ENCODE peak calls at places on chromosomes 11 and 22, in six cellular contexts. E is AG04450; X is tibial artery; O is brain microvascular endothelial cell; R is HCT116; S is naive thymus-derived CD4-positive, alpha-beta T cell. J is an unnamed sample.

GRCh38 chr11:69295995-69296889 is 2.3 kb downstream of the MYEOV start:
- DNase-seq in E (peak; percentile 36), X (peak; percentile 84), O (peak; percentile 61), R (no peak), S (no peak), J (no peak)

GRCh38 chr11:61999141-61999975 is 31.9 kb upstream of the FTH1 start:
- DNase-seq in E (no peak), X (no peak), O (no peak), R (no peak), S (no peak), J (no peak)

GRCh38 chr22:45865561-45866397 is 111.2 kb downstream of the WNT7B start:
- DNase-seq in E (no peak), X (no peak), O (no peak), R (no peak), S (no peak), J (no peak)

GRCh38 chr11:129428027-129428426 is 52.4 kb downstream of the BARX2 start:
- DNase-seq in E (no peak), X (no peak), O (no peak), R (no peak), S (no peak), J (no peak)

GRCh38 chr11:102230186-102230585 is 87.1 kb upstream of the BIRC3 start:
- DNase-seq in E (no peak), X (no peak), O (no peak), R (no peak), S (no peak), J (no peak)

GRCh38 chr22:44172370-44173108 is 8.2 kb upstream of the PARVG start:
- DNase-seq in E (no peak), X (peak; percentile 76), O (peak; percentile 6), R (no peak), S (no peak), J (no peak)

GRCh38 chr11:3873712-3874349 is 18.4 kb downstream of the STIM1 start:
- DNase-seq in E (no peak), X (no peak), O (no peak), R (no peak), S (no peak), J (no peak)

GRCh38 chr11:79482800-79483199 is 42.0 kb upstream of the TENM4 start:
- DNase-seq in E (no peak), X (no peak), O (no peak), R (no peak), S (no peak), J (no peak)

GRCh38 chr11:103091441-103091809 is 535 bp downstream of the DCUN1D5 start:
- DNase-seq in E (no peak), X (no peak), O (peak; percentile 37), R (no peak), S (peak; percentile 30), J (no peak)

GRCh38 chr11:119352857-119353260 is 6.4 kb upstream of the MFRP start:
- DNase-seq in E (no peak), X (no peak), O (no peak), R (no peak), S (no peak), J (no peak)

GRCh38 chr11:6233984-6234313 is 487 bp downstream of the FHIP1B start:
- DNase-seq in E (no peak), X (no peak), O (no peak), R (no peak), S (no peak), J (no peak)

GRCh38 chr11:61362542-61362875 is 335 bp downstream of the TMEM138 start:
- DNase-seq in E (no peak), X (no peak), O (peak; percentile 53), R (no peak), S (peak; percentile 53), J (no peak)

GRCh38 chr22:35684270-35684700 is 33.4 kb upstream of the APOL5 start:
- DNase-seq in E (no peak), X (no peak), O (peak; percentile 60), R (no peak), S (no peak), J (no peak)

GRCh38 chr22:38850941-38851849 is 7.4 kb upstream of the NPTXR start:
- DNase-seq in E (peak; percentile 20), X (no peak), O (peak; percentile 44), R (peak; percentile 46), S (no peak), J (peak; percentile 31)

GRCh38 chr11:72072348-72072747 is 8.0 kb downstream of the NUMA1 start:
- DNase-seq in E (peak; percentile 42), X (no peak), O (peak; percentile 72), R (peak; percentile 59), S (no peak), J (peak; percentile 41)

GRCh38 chr22:28674121-28674563 is 5.5 kb downstream of the TTC28 start:
- DNase-seq in E (no peak), X (no peak), O (peak; percentile 18), R (no peak), S (peak; percentile 58), J (peak; percentile 49)

GRCh38 chr11:107018274-107018901 is at the start of gene GUCY1A2:
- DNase-seq in E (no peak), X (no peak), O (no peak), R (no peak), S (no peak), J (no peak)

GRCh38 chr11:67055812-67056211 is 835 bp upstream of the RHOD start:
- DNase-seq in E (no peak), X (no peak), O (no peak), R (no peak), S (no peak), J (no peak)

GRCh38 chr11:115503083-115503885 is 931 bp downstream of the CADM1 start:
- DNase-seq in E (no peak), X (peak; percentile 38), O (no peak), R (no peak), S (no peak), J (no peak)

GRCh38 chr11:34514050-34514449 is 456 bp upstream of the ELF5 start:
- DNase-seq in E (no peak), X (no peak), O (no peak), R (no peak), S (no peak), J (no peak)

GRCh38 chr11:48051217-48051848 is 71.0 kb downstream of the PTPRJ start:
- DNase-seq in E (no peak), X (no peak), O (no peak), R (no peak), S (no peak), J (no peak)

GRCh38 chr11:124301482-124301881 is 12.3 kb downstream of the OR8D1 start:
- DNase-seq in E (no peak), X (no peak), O (no peak), R (no peak), S (no peak), J (no peak)

GRCh38 chr22:21849489-21849888 is 18.0 kb downstream of the MAPK1 start:
- DNase-seq in E (no peak), X (no peak), O (no peak), R (no peak), S (no peak), J (no peak)

GRCh38 chr22:38632528-38632927 is 23.7 kb downstream of the FAM227A start:
- DNase-seq in E (no peak), X (no peak), O (no peak), R (no peak), S (no peak), J (no peak)

GRCh38 chr22:47859891-47860290 is 1097.4 kb downstream of the TBC1D22A start:
- DNase-seq in E (no peak), X (no peak), O (no peak), R (no peak), S (no peak), J (no peak)

GRCh38 chr22:23286296-23286695 is 106.0 kb downstream of the BCR start:
- DNase-seq in E (no peak), X (no peak), O (no peak), R (no peak), S (no peak), J (no peak)

DNA sequence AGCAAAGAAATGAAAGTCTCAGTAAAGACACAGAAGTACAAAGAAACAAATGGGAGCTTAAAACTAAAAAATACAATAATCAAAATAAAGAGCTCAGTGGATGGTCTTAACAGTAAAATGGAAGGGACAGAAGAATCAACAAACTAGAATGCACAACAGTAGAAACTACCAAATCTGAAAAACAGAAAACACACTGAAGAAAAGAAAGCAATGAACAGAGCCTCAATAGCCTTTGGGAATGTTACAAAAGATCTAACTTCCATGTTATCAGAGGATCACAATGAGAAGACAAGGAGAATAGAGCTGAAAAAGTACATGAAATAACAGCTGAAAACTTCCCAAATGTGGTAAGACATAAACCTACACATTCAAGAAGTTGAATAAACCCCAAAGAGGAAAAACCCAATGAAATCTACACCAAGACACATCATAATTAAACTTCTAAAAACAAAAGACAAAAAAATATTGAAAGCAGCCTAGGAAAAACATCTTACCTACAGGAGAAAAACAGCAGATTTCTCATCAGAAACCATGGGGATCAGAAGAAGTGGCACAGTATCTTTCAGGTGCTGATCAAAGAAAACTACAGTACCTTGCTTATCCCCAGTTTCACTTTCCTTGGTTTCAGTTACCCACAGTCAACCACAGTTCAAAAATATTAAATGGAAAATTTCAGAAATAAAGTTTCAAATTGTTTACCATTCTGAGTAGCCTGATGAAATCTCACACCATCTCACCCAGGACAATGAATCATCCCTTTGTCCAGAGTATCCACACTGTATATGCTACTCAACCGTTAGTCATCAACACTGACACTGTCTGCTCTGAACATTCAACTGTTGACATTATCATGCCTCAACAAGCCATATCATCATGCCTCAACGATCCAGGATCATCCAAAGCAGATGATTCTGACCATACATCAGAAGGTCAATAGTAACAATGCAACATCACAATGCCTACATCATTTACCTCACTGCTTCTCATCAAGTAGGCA is 22.2 kb downstream of the RRAS2 start:
- DNase-seq in E (peak; percentile 82), X (no peak), O (peak; percentile 98), R (peak; percentile 79), S (no peak), J (peak; percentile 29)
- H3K4me3 ChIP-seq in E (no peak overlapping the region), X (no peak overlapping the region), O (peak overlapping the region; percentile 12), R (no peak overlapping the region), S (no peak overlapping the region), J (no peak overlapping the region)

GRCh38 chr22:31748490-31748889 is 1.4 kb downstream of the PRR14L start:
- DNase-seq in E (no peak), X (no peak), O (no peak), R (no peak), S (no peak), J (no peak)
- H3K4me3 ChIP-seq in E (peak overlapping the region; percentile 87), X (peak overlapping the region; percentile 86), O (peak overlapping the region; percentile 95), R (peak overlapping the region; percentile 98), S (peak overlapping the region; percentile 92), J (peak overlapping the region; percentile 67)

GRCh38 chr11:104918113-104918824 is 20.0 kb upstream of the CASP12 start:
- DNase-seq in E (peak; percentile 61), X (no peak), O (peak; percentile 67), R (no peak), S (no peak), J (peak; percentile 77)
- H3K4me3 ChIP-seq in E (peak overlapping the region; percentile 53), X (peak overlapping the region; percentile 48), O (peak overlapping the region; percentile 39), R (no peak overlapping the region), S (peak overlapping the region; percentile 60), J (peak overlapping the region; percentile 20)

DNA sequence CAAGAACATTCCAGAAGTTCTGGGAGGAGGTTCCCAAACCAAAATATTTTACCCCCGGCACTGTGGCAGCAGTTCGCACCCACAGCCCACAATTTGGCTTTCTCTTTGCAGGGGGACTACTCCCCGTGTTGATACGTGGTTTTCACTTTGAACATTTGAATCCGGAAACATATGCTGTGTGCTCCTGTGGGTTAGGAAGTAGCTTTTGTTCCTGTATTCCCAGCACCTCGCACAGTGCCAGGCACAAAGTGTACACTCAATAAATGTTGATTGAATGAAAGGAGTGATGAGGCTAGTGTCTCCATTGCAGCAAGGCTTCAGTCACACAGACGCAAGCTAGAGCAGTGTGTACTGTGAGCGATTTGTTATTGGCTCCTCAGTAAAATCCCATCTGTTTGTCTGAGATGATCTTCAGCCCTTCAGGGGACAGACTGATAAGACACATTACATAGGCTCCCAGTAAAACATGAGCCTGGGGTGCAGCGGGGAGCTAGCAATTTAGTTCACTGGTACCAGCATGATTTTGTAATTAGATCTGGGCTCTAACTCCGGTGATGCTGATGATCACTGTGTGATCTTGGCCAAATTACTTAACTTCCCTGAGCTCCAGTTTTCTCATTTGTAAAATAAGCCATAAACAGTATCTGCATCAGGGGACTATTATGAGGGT is 2.2 kb downstream of the LAYN start:
- DNase-seq in E (no peak), X (no peak), O (no peak), R (no peak), S (no peak), J (no peak)
- H3K4me3 ChIP-seq in E (peak overlapping the region; percentile 18), X (no peak overlapping the region), O (no peak overlapping the region), R (no peak overlapping the region), S (no peak overlapping the region), J (peak overlapping the region; percentile 73)